ENCODE peak calls at places on chromosomes 1 and 21, in five cellular contexts. Z, B, C, R and K are unnamed samples.
A peak's percentile ranks its signal among the peaks of the same experiment; 100 is the strongest.

GRCh38 chr1:94986783-94987182 is 59.9 kb upstream of the CNN3 start:
- DNase-seq in Z (peak; percentile 84), B (no peak), C (no peak), R (no peak), K (no peak)

GRCh38 chr1:94296018-94296417 is 58.6 kb upstream of the ARHGAP29 start:
- DNase-seq in Z (peak; percentile 84), B (no peak), C (no peak), R (no peak), K (no peak)

GRCh38 chr1:151680391-151680790 is 36.2 kb downstream of the CELF3 start:
- DNase-seq in Z (peak; percentile 24), B (no peak), C (no peak), R (no peak), K (peak; percentile 33)

GRCh38 chr1:116472431-116472961 is 98.3 kb downstream of the CD58 start:
- DNase-seq in Z (peak; percentile 24), B (peak; percentile 63), C (no peak), R (no peak), K (no peak)

GRCh38 chr21:34844924-34845238 is 176.1 kb downstream of the CLIC6 start:
- DNase-seq in Z (no peak), B (no peak), C (no peak), R (no peak), K (no peak)

GRCh38 chr1:100866041-100866900 is 28.4 kb downstream of the EXTL2 start:
- DNase-seq in Z (peak; percentile 70), B (no peak), C (no peak), R (no peak), K (peak; percentile 5)

GRCh38 chr1:69492286-69492685 is 75.4 kb upstream of the LRRC7 start:
- DNase-seq in Z (no peak), B (no peak), C (no peak), R (no peak), K (no peak)

GRCh38 chr1:227447531-227447990 is 115.8 kb upstream of the ZNF678 start:
- DNase-seq in Z (no peak), B (no peak), C (no peak), R (no peak), K (no peak)

GRCh38 chr1:198845851-198846250 is 207.0 kb downstream of the PTPRC start:
- DNase-seq in Z (peak; percentile 72), B (no peak), C (no peak), R (no peak), K (no peak)

GRCh38 chr1:67838180-67838912 is 5.1 kb upstream of the GNG12 start:
- DNase-seq in Z (no peak), B (no peak), C (no peak), R (no peak), K (no peak)

GRCh38 chr1:43354936-43355335 is 3.8 kb upstream of the CDC20 start:
- DNase-seq in Z (peak; percentile 48), B (no peak), C (no peak), R (no peak), K (no peak)

GRCh38 chr1:232904131-232904530 is 46.3 kb upstream of the NTPCR start:
- DNase-seq in Z (no peak), B (peak; percentile 77), C (no peak), R (no peak), K (no peak)

GRCh38 chr21:45818904-45819285 is 162.7 kb upstream of the COL6A1 start:
- DNase-seq in Z (peak; percentile 84), B (no peak), C (no peak), R (peak; percentile 61), K (peak; percentile 51)

GRCh38 chr1:159122005-159122621 is 45.5 kb upstream of the AIM2 start:
- DNase-seq in Z (peak; percentile 29), B (no peak), C (no peak), R (peak; percentile 45), K (no peak)

GRCh38 chr1:3036646-3037280 is 15.5 kb downstream of the ACTRT2 start:
- DNase-seq in Z (no peak), B (no peak), C (peak; percentile 58), R (no peak), K (no peak)

GRCh38 chr1:84506002-84506728 is at the start of the genes GNG5 and SPATA1:
- DNase-seq in Z (peak; percentile 95), B (peak; percentile 99), C (peak; percentile 99), R (peak; percentile 80), K (peak; percentile 80)